ENCODE peak calls at places on chromosomes 5 and 9, in ten cellular contexts. H is H1, J is GM12878, Y is K562, G is ovary, L is upper lobe of left lung, O is tibial nerve, W is sigmoid colon, P is transverse colon, C is A549. N is an unnamed sample.

GRCh38 chr5:132539716-132540115 is 3.6 kb downstream of the IL5 start:
- DNase-seq in H (no peak), J (no peak), Y (peak; percentile 29), G (no peak), L (no peak), O (no peak), W (no peak), P (no peak), C (no peak), N (no peak)

GRCh38 chr9:26723486-26723885 is 169.1 kb downstream of the CAAP1 start:
- DNase-seq in H (peak; percentile 89), J (no peak), Y (no peak), G (no peak), L (no peak), O (peak; percentile 26), W (no peak), P (peak; percentile 52), C (peak; percentile 44), N (no peak)

GRCh38 chr9:130445268-130445983 is 665 bp downstream of the ASS1 start:
- DNase-seq in H (peak; percentile 65), J (no peak), Y (no peak), G (peak; percentile 67), L (peak; percentile 87), O (no peak), W (peak; percentile 80), P (peak; percentile 78), C (peak; percentile 56), N (peak; percentile 62)

GRCh38 chr5:141817631-141818030 is 60.6 kb downstream of the PCDH1 start:
- DNase-seq in H (no peak), J (no peak), Y (no peak), G (no peak), L (no peak), O (no peak), W (no peak), P (no peak), C (no peak), N (no peak)

GRCh38 chr9:136133191-136133958 is 14.7 kb upstream of the TMEM250 start:
- DNase-seq in H (peak; percentile 80), J (no peak), Y (peak; percentile 95), G (peak; percentile 62), L (peak; percentile 88), O (no peak), W (no peak), P (no peak), C (peak; percentile 73), N (no peak)

GRCh38 chr5:15585826-15586591 is 86.0 kb downstream of the FBXL7 start:
- DNase-seq in H (no peak), J (no peak), Y (no peak), G (no peak), L (no peak), O (no peak), W (no peak), P (no peak), C (no peak), N (no peak)

GRCh38 chr5:68277427-68277826 is 61.9 kb downstream of the PIK3R1 start:
- DNase-seq in H (no peak), J (no peak), Y (no peak), G (no peak), L (no peak), O (no peak), W (no peak), P (no peak), C (no peak), N (no peak)

GRCh38 chr9:114283551-114284111 is 39.3 kb upstream of the ORM1 start:
- DNase-seq in H (no peak), J (no peak), Y (no peak), G (peak; percentile 35), L (no peak), O (no peak), W (peak; percentile 55), P (no peak), C (no peak), N (no peak)

GRCh38 chr5:97162045-97162444 is 19.6 kb upstream of the LIX1 start:
- DNase-seq in H (peak; percentile 67), J (peak; percentile 44), Y (peak; percentile 37), G (no peak), L (no peak), O (no peak), W (peak; percentile 76), P (peak; percentile 77), C (peak; percentile 44), N (peak; percentile 60)

GRCh38 chr5:81631124-81631523 is 119.8 kb downstream of the SSBP2 start:
- DNase-seq in H (no peak), J (peak; percentile 51), Y (no peak), G (no peak), L (no peak), O (no peak), W (no peak), P (peak; percentile 8), C (no peak), N (no peak)

GRCh38 chr9:133142657-133143592 is 20.8 kb downstream of the GBGT1 start:
- DNase-seq in H (no peak), J (no peak), Y (no peak), G (no peak), L (peak; percentile 57), O (no peak), W (no peak), P (peak; percentile 68), C (no peak), N (peak; percentile 25)

GRCh38 chr9:128396970-128397613 is 23.6 kb upstream of the CERCAM start:
- DNase-seq in H (no peak), J (no peak), Y (no peak), G (no peak), L (no peak), O (no peak), W (no peak), P (no peak), C (no peak), N (no peak)

GRCh38 chr5:29561564-29561963 is 1631.9 kb upstream of the CDH6 start:
- DNase-seq in H (no peak), J (no peak), Y (no peak), G (no peak), L (no peak), O (no peak), W (no peak), P (no peak), C (no peak), N (no peak)

GRCh38 chr5:16809816-16810502 is 126.1 kb downstream of the MYO10 start:
- DNase-seq in H (no peak), J (no peak), Y (no peak), G (peak; percentile 69), L (no peak), O (peak; percentile 49), W (no peak), P (peak; percentile 24), C (no peak), N (peak; percentile 68)

GRCh38 chr5:114346171-114346570 is 15.7 kb upstream of the KCNN2 start:
- DNase-seq in H (no peak), J (no peak), Y (no peak), G (no peak), L (no peak), O (no peak), W (no peak), P (no peak), C (no peak), N (no peak)

GRCh38 chr5:127002390-127002789 is 28.0 kb downstream of the MARCHF3 start:
- DNase-seq in H (no peak), J (no peak), Y (no peak), G (no peak), L (no peak), O (no peak), W (no peak), P (no peak), C (no peak), N (no peak)

GRCh38 chr9:104260004-104260403 is 165.9 kb downstream of the SMC2 start:
- DNase-seq in H (no peak), J (no peak), Y (no peak), G (no peak), L (no peak), O (no peak), W (no peak), P (no peak), C (no peak), N (no peak)

GRCh38 chr9:20980713-20981481 is 50.5 kb downstream of the HACD4 start:
- DNase-seq in H (no peak), J (peak; percentile 33), Y (no peak), G (no peak), L (no peak), O (no peak), W (no peak), P (no peak), C (no peak), N (no peak)
- TF ChIP-seq EP300 in H (no peak), J (no peak), Y (no peak), G (no peak), L (no peak), O (no peak), W (no peak), P (no peak), C (no peak), N (no peak)

GRCh38 chr9:121638901-121639592 is 12.4 kb upstream of the DAB2IP start:
- DNase-seq in H (no peak), J (no peak), Y (no peak), G (no peak), L (no peak), O (no peak), W (no peak), P (no peak), C (no peak), N (no peak)

GRCh38 chr9:121640486-121641227 is 10.8 kb upstream of the DAB2IP start:
- DNase-seq in H (no peak), J (no peak), Y (no peak), G (no peak), L (no peak), O (no peak), W (no peak), P (no peak), C (no peak), N (no peak)

GRCh38 chr9:121639619-121640018 is 11.8 kb upstream of the DAB2IP start:
- DNase-seq in H (no peak), J (no peak), Y (no peak), G (no peak), L (no peak), O (no peak), W (no peak), P (no peak), C (no peak), N (no peak)

GRCh38 chr9:121641228-121641611 is 10.2 kb upstream of the DAB2IP start:
- DNase-seq in H (no peak), J (no peak), Y (no peak), G (no peak), L (no peak), O (no peak), W (no peak), P (no peak), C (no peak), N (no peak)

GRCh38 chr9:121640076-121640475 is 11.4 kb upstream of the DAB2IP start:
- DNase-seq in H (peak; percentile 86), J (no peak), Y (peak; percentile 71), G (peak; percentile 75), L (no peak), O (no peak), W (peak; percentile 82), P (peak; percentile 86), C (peak; percentile 59), N (peak; percentile 85)
- TF ChIP-seq EP300 in H (no peak), J (no peak), Y (no peak), G (no peak), L (no peak), O (no peak), W (no peak), P (no peak), C (no peak), N (no peak)

GRCh38 chr9:105958587-105958986 is 264.2 kb downstream of the TMEM38B start:
- DNase-seq in H (no peak), J (no peak), Y (no peak), G (no peak), L (no peak), O (no peak), W (no peak), P (no peak), C (no peak), N (no peak)
- TF ChIP-seq EP300 in H (no peak), J (no peak), Y (no peak), G (no peak), L (no peak), O (no peak), W (no peak), P (no peak), C (no peak), N (no peak)

GRCh38 chr5:88690619-88691560 is 192.1 kb downstream of the MEF2C start:
- DNase-seq in H (peak; percentile 85), J (no peak), Y (peak; percentile 73), G (peak; percentile 74), L (peak; percentile 89), O (no peak), W (peak; percentile 82), P (peak; percentile 70), C (peak; percentile 59), N (peak; percentile 76)
- TF ChIP-seq EP300 in H (no peak), J (no peak), Y (no peak), G (no peak), L (no peak), O (no peak), W (no peak), P (no peak), C (no peak), N (no peak)